ENCODE peak calls at places on chromosome 21, in eight cellular contexts. H is upper lobe of right lung, K is transverse colon, Q is IMR-90, M is left lung, D is psoas muscle, G is left ventricle myocardium inferior, F is astrocyte. Y is an unnamed sample.

GRCh38 chr21:25934771-25935224 is 200.0 kb downstream of the GABPA start:
- DNase-seq in H (peak; percentile 64), K (peak; percentile 51), Q (peak; percentile 99), M (no peak), D (peak; percentile 87), G (peak; percentile 60), F (peak; percentile 98), Y (peak; percentile 68)

GRCh38 chr21:36420571-36421339 is 35.6 kb downstream of the CHAF1B start:
- DNase-seq in H (no peak), K (no peak), Q (no peak), M (no peak), D (no peak), G (no peak), F (no peak), Y (no peak)

GRCh38 chr21:44058981-44059380 is 46.9 kb downstream of the TRAPPC10 start:
- DNase-seq in H (no peak), K (no peak), Q (no peak), M (no peak), D (no peak), G (no peak), F (no peak), Y (no peak)

GRCh38 chr21:37224861-37225260 is 42.3 kb downstream of the VPS26C start:
- DNase-seq in H (no peak), K (no peak), Q (no peak), M (no peak), D (no peak), G (no peak), F (no peak), Y (no peak)

GRCh38 chr21:45270306-45270821 is 17.3 kb downstream of the POFUT2 start:
- DNase-seq in H (no peak), K (peak; percentile 3), Q (no peak), M (no peak), D (no peak), G (no peak), F (no peak), Y (no peak)

GRCh38 chr21:44800971-44801467 is 601 bp downstream of the UBE2G2 start:
- DNase-seq in H (no peak), K (no peak), Q (peak; percentile 26), M (no peak), D (no peak), G (no peak), F (peak; percentile 26), Y (peak; percentile 59)

GRCh38 chr21:44875341-44875740 is 1.9 kb upstream of the PTTG1IP start:
- DNase-seq in H (no peak), K (no peak), Q (peak; percentile 22), M (no peak), D (no peak), G (no peak), F (peak; percentile 26), Y (no peak)

GRCh38 chr21:44911384-44912157 is 9.1 kb downstream of the ITGB2 start:
- DNase-seq in H (peak; percentile 88), K (peak; percentile 90), Q (no peak), M (peak; percentile 92), D (peak; percentile 79), G (peak; percentile 82), F (no peak), Y (no peak)

GRCh38 chr21:45914321-45914845 is 67.2 kb upstream of the COL6A1 start:
- DNase-seq in H (no peak), K (no peak), Q (no peak), M (peak; percentile 68), D (peak; percentile 39), G (no peak), F (no peak), Y (no peak)

GRCh38 chr21:22020221-22020620 is 1022.0 kb downstream of the NCAM2 start:
- DNase-seq in H (no peak), K (no peak), Q (no peak), M (no peak), D (no peak), G (no peak), F (no peak), Y (no peak)

GRCh38 chr21:45386728-45387371 is 18.1 kb upstream of the COL18A1 start:
- DNase-seq in H (peak; percentile 59), K (no peak), Q (peak; percentile 97), M (peak; percentile 71), D (peak; percentile 71), G (peak; percentile 37), F (peak; percentile 85), Y (no peak)

GRCh38 chr21:44199448-44199847 is 41.3 kb downstream of the ICOSLG start:
- DNase-seq in H (no peak), K (peak; percentile 11), Q (no peak), M (peak; percentile 27), D (no peak), G (no peak), F (no peak), Y (no peak)

GRCh38 chr21:44085491-44086321 is 21.5 kb upstream of the PWP2 start:
- DNase-seq in H (peak; percentile 53), K (no peak), Q (no peak), M (peak; percentile 28), D (no peak), G (peak; percentile 36), F (no peak), Y (no peak)

DNA sequence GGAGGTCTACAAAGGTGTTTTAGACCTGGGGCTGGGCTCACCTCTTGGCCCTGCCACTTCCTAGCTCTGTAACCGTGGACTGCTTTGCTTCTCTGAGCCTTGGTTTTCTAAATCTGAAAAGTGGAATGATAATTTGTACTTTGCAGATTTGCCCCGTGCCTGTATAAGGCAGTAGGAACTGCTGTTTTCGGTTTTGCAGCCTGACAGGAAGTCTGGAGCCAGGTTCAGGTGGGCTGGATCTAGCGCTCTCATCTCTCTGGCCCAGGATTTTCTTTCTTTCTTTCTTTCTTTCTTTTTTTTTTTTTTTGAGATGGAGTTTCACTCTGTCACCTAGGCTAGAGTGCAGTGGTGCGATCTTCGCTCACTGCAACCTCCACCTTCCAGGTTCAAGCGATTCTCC is 17.2 kb downstream of the IFNAR2 start:
- DNase-seq in H (no peak), K (no peak), Q (no peak), M (no peak), D (no peak), G (no peak), F (no peak), Y (no peak)
- H3K27ac ChIP-seq in H (no peak overlapping the region), K (no peak overlapping the region), Q (no peak overlapping the region), M (no peak overlapping the region), D (no peak overlapping the region), G (peak overlapping the region; percentile 70), F (no peak overlapping the region), Y (no peak overlapping the region)

GRCh38 chr21:41166947-41167346 is 1.0 kb upstream of the BACE2 start:
- DNase-seq in H (no peak), K (no peak), Q (no peak), M (no peak), D (no peak), G (peak; percentile 37), F (no peak), Y (no peak)

GRCh38 chr21:41169258-41169576 is 1.3 kb downstream of the BACE2 start:
- DNase-seq in H (no peak), K (no peak), Q (no peak), M (no peak), D (no peak), G (no peak), F (no peak), Y (no peak)

GRCh38 chr21:41169701-41170100 is 1.7 kb downstream of the BACE2 start:
- DNase-seq in H (no peak), K (no peak), Q (no peak), M (no peak), D (no peak), G (no peak), F (peak; percentile 32), Y (no peak)

GRCh38 chr21:41167348-41168342 is at the start of gene BACE2:
- DNase-seq in H (peak; percentile 90), K (peak; percentile 87), Q (peak; percentile 68), M (peak; percentile 91), D (peak; percentile 85), G (peak; percentile 85), F (peak; percentile 61), Y (peak; percentile 67)

DNA sequence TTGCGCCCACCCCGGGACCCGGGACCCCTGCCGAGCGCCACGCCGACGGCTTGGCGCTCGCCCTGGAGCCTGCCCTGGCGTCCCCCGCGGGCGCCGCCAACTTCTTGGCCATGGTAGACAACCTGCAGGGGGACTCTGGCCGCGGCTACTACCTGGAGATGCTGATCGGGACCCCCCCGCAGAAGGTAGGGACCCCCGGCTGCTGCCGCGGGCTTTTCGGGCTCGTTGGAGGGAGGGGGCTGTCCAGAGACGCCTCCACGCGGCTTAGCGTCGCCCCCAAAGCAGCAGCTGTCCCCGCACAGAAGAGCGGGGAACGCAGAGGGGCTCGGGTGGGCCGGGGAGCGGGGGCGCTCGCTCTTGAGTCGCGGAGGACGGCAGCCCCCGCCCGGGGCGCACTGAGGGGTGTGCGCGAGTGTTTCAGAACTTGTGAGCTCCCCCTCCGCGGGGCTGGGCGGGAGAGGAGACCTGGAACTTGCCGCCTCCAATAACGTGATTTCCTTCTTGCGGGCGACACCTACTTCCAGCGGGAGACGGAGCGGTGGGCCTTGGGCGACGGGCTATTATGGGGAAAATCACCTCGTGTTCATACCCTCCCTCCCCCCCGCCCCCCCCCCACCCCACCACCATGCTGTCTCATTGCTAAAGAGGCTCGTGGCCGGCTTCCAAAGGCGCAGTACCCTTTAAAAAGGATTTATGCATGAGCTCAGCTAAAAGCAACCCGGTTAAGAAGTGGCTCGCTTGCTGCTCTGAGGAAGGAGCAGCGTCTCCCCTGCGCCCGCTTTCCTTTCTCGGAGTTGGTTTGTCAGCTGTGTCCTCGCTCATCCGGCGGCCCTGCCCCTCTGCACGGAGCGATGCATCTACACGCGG is 664 bp downstream of the BACE2 start:
- DNase-seq in H (peak; percentile 70), K (peak; percentile 63), Q (peak; percentile 68), M (peak; percentile 80), D (peak; percentile 69), G (peak; percentile 42), F (peak; percentile 72), Y (peak; percentile 42)
- TF ChIP-seq CTCF in H (no peak), K (no peak), Q (no peak), M (no peak), D (no peak), G (no peak), F (no peak), Y (no peak)

GRCh38 chr21:41726630-41726969 is 40.3 kb downstream of the RIPK4 start:
- DNase-seq in H (no peak), K (no peak), Q (no peak), M (no peak), D (no peak), G (no peak), F (no peak), Y (no peak)
- H3K27ac ChIP-seq in H (peak overlapping the region; percentile 24), K (no peak overlapping the region), Q (no peak overlapping the region), M (no peak overlapping the region), D (no peak overlapping the region), G (no peak overlapping the region), F (no peak overlapping the region), Y (peak overlapping the region; percentile 97)

GRCh38 chr21:19987671-19988070 is 1010.5 kb upstream of the NCAM2 start:
- DNase-seq in H (no peak), K (no peak), Q (no peak), M (no peak), D (no peak), G (no peak), F (no peak), Y (no peak)

GRCh38 chr21:19986396-19986795 is 1011.8 kb upstream of the NCAM2 start:
- DNase-seq in H (no peak), K (no peak), Q (no peak), M (no peak), D (no peak), G (no peak), F (no peak), Y (no peak)

DNA sequence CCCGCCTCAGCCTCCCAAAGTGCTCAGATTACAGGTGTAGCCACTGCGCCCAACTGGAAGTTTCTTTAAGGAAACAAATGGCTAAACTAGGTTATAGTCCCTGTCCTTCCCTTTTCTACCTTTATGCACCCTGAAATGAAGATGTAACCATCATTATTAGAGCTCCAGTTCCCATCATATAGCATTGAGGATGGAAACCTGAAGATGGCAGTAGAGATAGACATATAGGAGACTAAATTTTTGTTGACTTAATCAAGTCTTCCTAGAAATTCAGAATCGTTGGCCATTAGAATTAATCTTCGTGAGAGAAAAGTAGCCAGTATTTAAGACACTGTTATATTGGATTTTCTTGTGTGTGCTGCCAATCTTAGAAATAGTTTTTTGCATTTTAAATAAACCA is 1016.3 kb upstream of the NCAM2 start:
- DNase-seq in H (no peak), K (no peak), Q (no peak), M (no peak), D (no peak), G (no peak), F (no peak), Y (peak; percentile 10)
- TF ChIP-seq CTCF in H (no peak), K (no peak), Q (no peak), M (no peak), D (no peak), G (no peak), F (no peak), Y (no peak)